ENCODE peak calls at places on chromosome 16, in seven cellular contexts. C is small intestine; L is neuronal stem cell; J is endothelial cell of umbilical vein; A is tibial artery; G is adrenal gland; Y is naive thymus-derived CD4-positive, alpha-beta T cell. W is an unnamed sample.

GRCh38 chr16:2471016-2471652 is at the start of gene NTN3:
- DNase-seq in C (no peak), L (peak; percentile 79), J (no peak), A (no peak), G (no peak), Y (no peak), W (peak; percentile 67)

GRCh38 chr16:61713787-61714186 is 322.5 kb downstream of the CDH8 start:
- DNase-seq in C (no peak), L (no peak), J (no peak), A (no peak), G (no peak), Y (no peak), W (no peak)

GRCh38 chr16:56193951-56194726 is 2.9 kb downstream of the GNAO1 start:
- DNase-seq in C (peak; percentile 56), L (peak; percentile 95), J (peak; percentile 68), A (peak; percentile 73), G (peak; percentile 90), Y (peak; percentile 49), W (peak; percentile 77)

GRCh38 chr16:87844809-87845208 is 24.5 kb downstream of the SLC7A5 start:
- DNase-seq in C (no peak), L (no peak), J (no peak), A (no peak), G (no peak), Y (no peak), W (no peak)

GRCh38 chr16:9908613-9909012 is 273.6 kb downstream of the GRIN2A start:
- DNase-seq in C (no peak), L (no peak), J (no peak), A (no peak), G (peak; percentile 65), Y (no peak), W (no peak)

GRCh38 chr16:31464781-31465260 is 5.5 kb downstream of the ARMC5 start:
- DNase-seq in C (no peak), L (no peak), J (no peak), A (no peak), G (no peak), Y (no peak), W (no peak)

GRCh38 chr16:21242756-21243155 is 9.3 kb downstream of the ANKS4B start:
- DNase-seq in C (no peak), L (no peak), J (no peak), A (no peak), G (no peak), Y (no peak), W (no peak)

GRCh38 chr16:69376393-69377059 is 9.3 kb downstream of the TERF2 start:
- DNase-seq in C (no peak), L (no peak), J (no peak), A (no peak), G (peak; percentile 60), Y (no peak), W (no peak)

GRCh38 chr16:80369559-80369958 is 171.2 kb upstream of the DYNLRB2 start:
- DNase-seq in C (peak; percentile 52), L (peak; percentile 59), J (peak; percentile 37), A (peak; percentile 31), G (peak; percentile 66), Y (no peak), W (no peak)

GRCh38 chr16:84603115-84603816 is 14.6 kb downstream of the COTL1 start:
- DNase-seq in C (peak; percentile 20), L (no peak), J (peak; percentile 91), A (peak; percentile 96), G (peak; percentile 95), Y (no peak), W (peak; percentile 82)

GRCh38 chr16:647173-647902 is 1.8 kb upstream of the WDR90 start:
- DNase-seq in C (peak; percentile 52), L (no peak), J (no peak), A (no peak), G (no peak), Y (no peak), W (no peak)

GRCh38 chr16:68644715-68645493 is at the start of gene CDH3:
- DNase-seq in C (peak; percentile 54), L (no peak), J (no peak), A (no peak), G (no peak), Y (peak; percentile 10), W (peak; percentile 69)

GRCh38 chr16:70430667-70431536 is 8.0 kb downstream of the ST3GAL2 start:
- DNase-seq in C (peak; percentile 33), L (no peak), J (no peak), A (peak; percentile 30), G (no peak), Y (peak; percentile 49), W (peak; percentile 65)

GRCh38 chr16:47664653-47665325 is 203.7 kb downstream of the PHKB start:
- DNase-seq in C (peak; percentile 51), L (no peak), J (no peak), A (no peak), G (no peak), Y (no peak), W (no peak)

GRCh38 chr16:74874123-74874522 is 99.5 kb upstream of the FA2H start:
- DNase-seq in C (no peak), L (no peak), J (no peak), A (no peak), G (no peak), Y (no peak), W (no peak)

GRCh38 chr16:88597856-88598491 is 27.8 kb downstream of the ZC3H18 start:
- DNase-seq in C (no peak), L (no peak), J (no peak), A (no peak), G (no peak), Y (no peak), W (no peak)

GRCh38 chr16:1197237-1197866 is 27.7 kb downstream of the TPSG1 start:
- DNase-seq in C (no peak), L (no peak), J (no peak), A (no peak), G (no peak), Y (no peak), W (no peak)

GRCh38 chr16:75251280-75252048 is at the start of gene BCAR1:
- DNase-seq in C (peak; percentile 83), L (peak; percentile 89), J (peak; percentile 89), A (peak; percentile 87), G (peak; percentile 93), Y (no peak), W (peak; percentile 89)

GRCh38 chr16:64409762-64410161 is 712.1 kb downstream of the CDH11 start:
- DNase-seq in C (no peak), L (no peak), J (no peak), A (no peak), G (peak; percentile 47), Y (no peak), W (no peak)

GRCh38 chr16:73031155-73031866 is 16.6 kb downstream of the ZFHX3 start:
- DNase-seq in C (no peak), L (no peak), J (no peak), A (no peak), G (no peak), Y (no peak), W (no peak)

GRCh38 chr16:73034374-73034773 is 13.6 kb downstream of the ZFHX3 start:
- DNase-seq in C (no peak), L (no peak), J (no peak), A (no peak), G (no peak), Y (no peak), W (no peak)

GRCh38 chr16:73032548-73033270 is 15.2 kb downstream of the ZFHX3 start:
- DNase-seq in C (no peak), L (no peak), J (no peak), A (no peak), G (no peak), Y (no peak), W (no peak)

GRCh38 chr16:73036074-73036826 is 11.7 kb downstream of the ZFHX3 start:
- DNase-seq in C (no peak), L (peak; percentile 90), J (no peak), A (no peak), G (no peak), Y (no peak), W (peak; percentile 40)

GRCh38 chr16:73033271-73033998 is 14.5 kb downstream of the ZFHX3 start:
- DNase-seq in C (no peak), L (no peak), J (no peak), A (no peak), G (no peak), Y (no peak), W (peak; percentile 30)
- H3K4me3 ChIP-seq in C (no peak overlapping the region), L (peak overlapping the region; percentile 20), J (no peak overlapping the region), A (peak overlapping the region; percentile 17), G (no peak overlapping the region), Y (no peak overlapping the region), W (no peak overlapping the region)

GRCh38 chr16:86498155-86498651 is 12.1 kb upstream of the FOXF1 start:
- DNase-seq in C (no peak), L (no peak), J (no peak), A (no peak), G (no peak), Y (no peak), W (no peak)
- H3K4me3 ChIP-seq in C (no peak overlapping the region), L (no peak overlapping the region), J (no peak overlapping the region), A (no peak overlapping the region), G (no peak overlapping the region), Y (no peak overlapping the region), W (no peak overlapping the region)

DNA sequence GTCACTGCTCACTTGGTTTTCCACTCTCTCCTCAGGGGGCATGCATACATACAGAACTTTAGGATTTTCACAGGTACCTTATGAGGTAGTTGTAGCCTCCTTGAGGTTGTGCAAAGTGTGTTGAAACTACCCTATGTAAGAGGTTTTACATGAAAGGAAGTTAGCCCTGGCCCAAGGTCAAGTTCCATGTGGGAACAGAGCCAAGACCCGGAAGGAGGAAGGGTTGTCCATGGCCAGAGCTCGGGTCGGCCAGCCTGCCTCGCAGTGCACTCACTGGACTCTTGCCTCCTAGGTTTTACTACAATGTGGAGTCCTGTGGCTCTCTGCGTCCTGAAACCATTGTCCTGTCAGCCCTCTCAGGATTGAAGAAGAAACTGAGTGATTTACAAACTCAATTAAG is 8.2 kb downstream of the POLR2C start:
- DNase-seq in C (peak; percentile 84), L (no peak), J (peak; percentile 38), A (peak; percentile 67), G (peak; percentile 91), Y (no peak), W (no peak)
- H3K4me3 ChIP-seq in C (no peak overlapping the region), L (no peak overlapping the region), J (no peak overlapping the region), A (no peak overlapping the region), G (no peak overlapping the region), Y (no peak overlapping the region), W (no peak overlapping the region)

GRCh38 chr16:58378401-58378800 is 13.9 kb upstream of the GINS3 start:
- DNase-seq in C (no peak), L (no peak), J (peak; percentile 80), A (no peak), G (no peak), Y (no peak), W (no peak)

GRCh38 chr16:58384437-58385055 is 7.7 kb upstream of the GINS3 start:
- DNase-seq in C (no peak), L (no peak), J (no peak), A (no peak), G (no peak), Y (no peak), W (no peak)

GRCh38 chr16:58379736-58380135 is 12.5 kb upstream of the GINS3 start:
- DNase-seq in C (no peak), L (no peak), J (no peak), A (no peak), G (no peak), Y (no peak), W (no peak)

GRCh38 chr16:58385218-58385773 is 7.0 kb upstream of the GINS3 start:
- DNase-seq in C (no peak), L (no peak), J (no peak), A (no peak), G (no peak), Y (no peak), W (no peak)

DNA sequence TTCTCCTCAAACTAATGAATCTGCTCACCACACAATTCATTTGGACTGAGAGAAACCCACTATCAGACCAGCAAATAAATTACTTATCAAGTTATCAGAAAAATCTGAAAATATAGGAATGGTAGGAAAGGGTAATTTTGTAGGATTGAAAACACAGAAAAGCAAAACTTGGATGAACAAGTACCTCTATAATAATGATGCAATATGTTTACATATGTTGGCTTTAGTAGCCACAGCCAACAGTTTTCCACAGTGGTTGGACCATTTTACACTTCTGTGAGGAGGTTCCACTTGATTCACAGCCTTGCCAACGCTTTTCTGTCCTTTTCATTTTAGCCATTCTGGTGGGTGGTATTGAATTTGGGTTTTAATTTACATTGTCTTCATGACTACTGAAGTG is 10.6 kb upstream of the GINS3 start:
- DNase-seq in C (no peak), L (no peak), J (no peak), A (no peak), G (no peak), Y (no peak), W (no peak)
- H3K4me3 ChIP-seq in C (no peak overlapping the region), L (no peak overlapping the region), J (no peak overlapping the region), A (no peak overlapping the region), G (no peak overlapping the region), Y (no peak overlapping the region), W (no peak overlapping the region)